ENCODE peak calls at places on chromosomes 11 and 22, in four cellular contexts. I is uterus, B is psoas muscle, G is tibial nerve. F is an unnamed sample.

GRCh38 chr11:2090172-2091111 is 48.7 kb downstream of the IGF2 start:
- DNase-seq in G (no peak), I (no peak), B (no peak), F (no peak)

GRCh38 chr22:35561796-35562526 is 21.3 kb downstream of the RASD2 start:
- DNase-seq in I (no peak), G (no peak), B (no peak), F (no peak)

GRCh38 chr22:45648320-45649070 is 23.1 kb upstream of the ATXN10 start:
- DNase-seq in B (no peak), I (no peak), G (no peak), F (no peak)

GRCh38 chr11:120334894-120335462 is 1.2 kb upstream of the ARHGEF12 start:
- DNase-seq in G (peak; percentile 97), B (no peak), I (peak; percentile 84), F (no peak)

GRCh38 chr11:61404641-61405040 is 12.3 kb downstream of the TMEM216 start:
- DNase-seq in B (no peak), I (no peak), G (no peak), F (no peak)

GRCh38 chr11:127627629-127628462 is 627.3 kb upstream of the KIRREL3 start:
- DNase-seq in G (no peak), I (no peak), B (no peak), F (no peak)

GRCh38 chr11:20250644-20251247 is 90.5 kb upstream of the DBX1 start:
- DNase-seq in I (peak; percentile 41), G (no peak), B (no peak), F (no peak)

GRCh38 chr22:22103078-22103593 is 120.5 kb upstream of the TOP3B start:
- DNase-seq in I (no peak), G (no peak), B (no peak), F (no peak)

GRCh38 chr11:119489087-119489486 is 66.1 kb upstream of the THY1 start:
- DNase-seq in I (no peak), G (no peak), B (no peak), F (no peak)

GRCh38 chr11:76152741-76153608 is 53.3 kb downstream of the WNT11 start:
- DNase-seq in I (no peak), G (no peak), B (no peak), F (no peak)

GRCh38 chr11:76150141-76150540 is 56.2 kb downstream of the WNT11 start:
- DNase-seq in I (no peak), B (no peak), G (no peak), F (no peak)

GRCh38 chr11:76152086-76152658 is 54.1 kb downstream of the WNT11 start:
- DNase-seq in G (peak; percentile 93), I (peak; percentile 88), B (peak; percentile 95), F (peak; percentile 82)

GRCh38 chr11:76149713-76150112 is 56.6 kb downstream of the WNT11 start:
- DNase-seq in I (no peak), B (no peak), G (no peak), F (no peak)

GRCh38 chr11:76151561-76152085 is 54.7 kb downstream of the WNT11 start:
- DNase-seq in G (no peak), I (no peak), B (no peak), F (no peak)
- H3K4me3 ChIP-seq in G (no peak overlapping the region), I (no peak overlapping the region), B (no peak overlapping the region), F (no peak overlapping the region)

GRCh38 chr22:40180403-40180802 is 2.7 kb downstream of the TNRC6B start:
- DNase-seq in I (no peak), G (no peak), B (no peak), F (no peak)

GRCh38 chr22:40181323-40181722 is 3.6 kb downstream of the TNRC6B start:
- DNase-seq in B (no peak), I (no peak), G (no peak), F (no peak)

GRCh38 chr22:40182231-40182835 is 4.6 kb downstream of the TNRC6B start:
- DNase-seq in B (no peak), G (no peak), I (no peak), F (no peak)

GRCh38 chr22:40179535-40179934 is 1.8 kb downstream of the TNRC6B start:
- DNase-seq in B (no peak), I (no peak), G (no peak), F (no peak)

DNA sequence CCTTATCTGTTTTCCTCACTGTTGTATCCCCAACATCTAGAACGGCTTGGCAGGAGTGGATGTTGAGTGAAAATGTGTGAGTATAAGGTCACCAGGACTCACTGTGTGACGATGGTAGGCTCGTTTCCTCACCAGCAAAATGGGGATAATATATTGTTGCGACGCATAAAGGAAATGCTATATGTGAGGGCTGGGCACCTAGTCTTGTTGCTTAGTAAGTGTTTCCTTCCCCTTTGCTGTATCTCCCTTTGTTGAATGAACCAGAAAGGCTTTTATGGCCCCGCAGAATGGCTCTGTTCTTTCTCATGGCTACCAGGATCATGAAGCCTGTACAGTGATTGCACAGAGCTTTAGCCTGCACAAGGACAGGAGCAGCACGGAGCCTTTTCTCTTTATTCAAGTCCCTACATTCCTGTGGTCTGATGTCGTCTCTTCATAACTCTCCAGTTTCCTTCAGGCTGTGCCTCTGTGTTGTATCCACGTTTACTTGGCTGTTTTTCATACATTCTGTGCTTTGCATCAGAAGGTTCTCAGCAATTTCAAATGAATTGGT is 5.4 kb downstream of the TNRC6B start:
- DNase-seq in G (peak; percentile 24), B (no peak), I (no peak), F (no peak)
- H3K27ac ChIP-seq in G (peak overlapping the region; percentile 8), B (peak overlapping the region; percentile 82), I (peak overlapping the region; percentile 38), F (no peak overlapping the region)

DNA sequence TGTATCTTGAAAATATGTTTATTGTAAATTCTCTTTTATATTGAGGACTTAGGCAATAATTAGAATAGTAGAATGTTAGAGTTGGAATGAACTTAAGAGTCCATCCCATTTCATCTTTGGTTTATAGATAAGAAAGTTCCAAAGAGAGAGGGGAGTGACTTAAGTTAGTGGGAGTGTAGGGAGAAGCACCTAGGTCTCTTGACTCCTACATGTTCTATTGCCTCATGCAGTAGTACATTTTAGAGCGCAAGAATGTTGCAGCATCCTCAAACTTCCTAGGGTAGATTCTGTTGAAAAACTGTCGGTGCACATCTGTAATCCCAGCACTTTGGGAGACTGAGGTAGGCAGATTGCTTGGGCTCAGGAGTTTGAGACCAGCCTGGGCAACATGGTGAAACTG is 8.7 kb downstream of the RRM1 start:
- DNase-seq in B (no peak), I (no peak), G (no peak), F (no peak)
- H3K36me3 ChIP-seq in B (peaks cover 66% of the 10 kb centered on the region), I (no peaks in the 10 kb centered on the region), G (peaks cover 59% of the 10 kb centered on the region), F (peaks cover 2% of the 10 kb centered on the region)

DNA sequence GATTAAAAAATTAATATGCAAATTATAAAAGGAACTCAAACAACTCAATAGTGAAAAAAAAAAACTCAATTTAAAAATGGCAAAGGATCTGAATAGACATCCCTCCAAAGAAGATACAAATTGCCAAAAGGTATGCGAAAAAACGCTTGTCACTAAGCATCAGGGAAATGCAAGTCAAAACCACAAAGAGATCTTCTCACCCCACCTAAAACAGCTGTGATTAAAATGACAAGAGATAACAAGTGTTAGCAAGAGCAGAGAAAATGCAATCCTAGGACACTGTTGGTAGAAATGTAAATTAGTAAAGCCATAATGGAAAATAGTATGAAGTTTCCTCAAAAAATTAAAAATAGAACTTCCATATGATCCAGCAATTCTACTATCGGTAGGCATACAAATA is 166.3 kb upstream of the ZC3H12C start:
- DNase-seq in G (no peak), B (no peak), I (no peak), F (no peak)
- H3K4me3 ChIP-seq in G (no peak overlapping the region), B (no peak overlapping the region), I (no peak overlapping the region), F (no peak overlapping the region)

GRCh38 chr11:98674390-98674789 is 346.4 kb upstream of the CNTN5 start:
- DNase-seq in B (no peak), I (no peak), G (no peak), F (no peak)
- H3K27ac ChIP-seq in B (no peak overlapping the region), I (no peak overlapping the region), G (no peak overlapping the region), F (no peak overlapping the region)

GRCh38 chr22:23287136-23288095 is 107.1 kb downstream of the BCR start:
- DNase-seq in G (no peak), I (no peak), B (no peak), F (no peak)

GRCh38 chr22:23286296-23286695 is 106.0 kb downstream of the BCR start:
- DNase-seq in G (no peak), I (no peak), B (no peak), F (no peak)

GRCh38 chr22:23285236-23285635 is 104.9 kb downstream of the BCR start:
- DNase-seq in I (no peak), G (no peak), B (no peak), F (no peak)

GRCh38 chr22:23284504-23285033 is 104.3 kb downstream of the BCR start:
- DNase-seq in I (no peak), G (no peak), B (no peak), F (no peak)

GRCh38 chr22:23285734-23286133 is 105.4 kb downstream of the BCR start:
- DNase-seq in G (no peak), I (no peak), B (no peak), F (no peak)
- H3K36me3 ChIP-seq in G (peaks cover 70% of the 10 kb centered on the region), I (no peaks in the 10 kb centered on the region), B (no peaks in the 10 kb centered on the region), F (peaks cover 39% of the 10 kb centered on the region)

DNA sequence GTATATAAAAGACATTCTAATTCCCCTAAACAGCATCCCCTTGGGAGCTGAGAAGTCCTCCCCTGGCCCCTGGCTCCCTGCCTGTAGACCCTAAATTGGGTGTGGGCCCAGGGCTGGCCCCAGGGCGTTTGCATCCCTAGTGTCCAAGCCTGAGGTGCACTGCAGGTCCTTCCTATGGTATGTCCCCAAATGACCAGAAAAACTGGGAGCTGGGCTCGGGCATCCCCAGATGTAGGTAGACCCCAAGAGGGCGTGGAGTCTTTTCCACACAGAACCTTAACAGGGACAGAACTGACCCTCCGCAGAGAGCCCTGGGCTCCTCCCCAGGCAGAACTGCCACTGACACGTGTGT is 782 bp upstream of the OSBPL5 start:
- DNase-seq in G (no peak), B (peak; percentile 41), I (peak; percentile 19), F (no peak)
- H3K4me3 ChIP-seq in G (no peak overlapping the region), B (peak overlapping the region; percentile 84), I (peak overlapping the region; percentile 68), F (no peak overlapping the region)

GRCh38 chr11:115941481-115941993 is 437.3 kb upstream of the CADM1 start:
- DNase-seq in B (no peak), G (peak; percentile 20), I (peak; percentile 22), F (no peak)

GRCh38 chr11:115941044-115941443 is 436.8 kb upstream of the CADM1 start:
- DNase-seq in G (no peak), I (no peak), B (no peak), F (no peak)

GRCh38 chr11:115939726-115940421 is 435.7 kb upstream of the CADM1 start:
- DNase-seq in B (no peak), G (no peak), I (no peak), F (no peak)

GRCh38 chr11:115944596-115944995 is 440.4 kb upstream of the CADM1 start:
- DNase-seq in I (no peak), G (no peak), B (no peak), F (no peak)

GRCh38 chr11:115942043-115942442 is 437.8 kb upstream of the CADM1 start:
- DNase-seq in I (no peak), G (no peak), B (no peak), F (no peak)
- H3K27ac ChIP-seq in I (no peak overlapping the region), G (no peak overlapping the region), B (no peak overlapping the region), F (no peak overlapping the region)

GRCh38 chr22:31332886-31333285 is 13.3 kb downstream of the PATZ1 start:
- DNase-seq in G (no peak), B (no peak), I (no peak), F (no peak)
- H3K36me3 ChIP-seq in G (peaks cover 91% of the 10 kb centered on the region), B (peaks cover 85% of the 10 kb centered on the region), I (no peaks in the 10 kb centered on the region), F (peaks cover 26% of the 10 kb centered on the region)